ENCODE peak calls at places on chromosomes 3 and 15, in four cellular contexts. H is HepG2, X is SK-N-SH, O is H1. Y is an unnamed sample.

GRCh38 chr15:96325579-96326331 is 4.7 kb upstream of the NR2F2 start:
- DNase-seq in H (no peak), O (no peak), X (no peak), Y (no peak)

GRCh38 chr3:157131861-157132260 is 28.1 kb downstream of the CCNL1 start:
- DNase-seq in H (no peak), O (no peak), X (no peak), Y (no peak)

GRCh38 chr15:35062164-35063099 is 22.7 kb downstream of the NANOGP8 start:
- DNase-seq in O (no peak), X (no peak), H (no peak), Y (no peak)

GRCh38 chr3:151553873-151554272 is 93.0 kb upstream of the IGSF10 start:
- DNase-seq in O (no peak), X (no peak), H (no peak), Y (peak)

GRCh38 chr15:65081758-65082157 is 5.2 kb downstream of the KBTBD13 start:
- DNase-seq in X (no peak), O (no peak), H (no peak), Y (no peak)

GRCh38 chr15:28128036-28128435 is 28.9 kb upstream of the OCA2 start:
- DNase-seq in X (no peak), O (no peak), H (no peak), Y (no peak)

GRCh38 chr15:96789999-96790398 is 459.5 kb downstream of the NR2F2 start:
- DNase-seq in H (no peak), O (no peak), X (no peak), Y (peak)

GRCh38 chr3:177945999-177946398 is 590.2 kb upstream of the KCNMB2 start:
- DNase-seq in O (no peak), X (no peak), H (no peak), Y (no peak)

GRCh38 chr15:50256188-50257041 is 9.1 kb downstream of the HDC start:
- DNase-seq in O (no peak), H (no peak), X (no peak), Y (no peak)

GRCh38 chr3:34106879-34107278 is 308.4 kb downstream of the PDCD6IP start:
- DNase-seq in X (peak), O (peak), H (no peak), Y (peak)

GRCh38 chr3:45367451-45367850 is 20.9 kb upstream of the LARS2 start:
- DNase-seq in O (no peak), X (no peak), H (no peak), Y (no peak)

GRCh38 chr15:78065973-78066946 is 11.3 kb downstream of the TBC1D2B start:
- DNase-seq in H (no peak), X (no peak), O (no peak), Y (no peak)

GRCh38 chr15:37873336-37873735 is 61.1 kb upstream of the TMCO5A start:
- DNase-seq in O (no peak), X (no peak), H (no peak), Y (no peak)

GRCh38 chr3:124786491-124787241 is 56.4 kb downstream of the UMPS start:
- DNase-seq in H (no peak), O (no peak), X (no peak), Y (no peak)

GRCh38 chr3:127787966-127788365 is 34.3 kb downstream of the MGLL start:
- DNase-seq in X (no peak), O (no peak), H (no peak), Y (no peak)

GRCh38 chr15:39438260-39438659 is 142.6 kb upstream of the THBS1 start:
- DNase-seq in O (no peak), X (no peak), H (no peak), Y (no peak)

GRCh38 chr3:71025516-71025915 is 558.0 kb downstream of the FOXP1 start:
- DNase-seq in X (no peak), H (no peak), O (no peak), Y (no peak)

GRCh38 chr15:51907136-51907862 is 64.3 kb downstream of the LEO1 start:
- DNase-seq in O (no peak), H (peak), X (no peak), Y (no peak)

GRCh38 chr3:72597756-72598195 is 250.5 kb downstream of the SHQ1 start:
- DNase-seq in X (peak), H (no peak), O (no peak), Y (no peak)

GRCh38 chr3:16300881-16301359 is 35.9 kb downstream of the OXNAD1 start:
- DNase-seq in X (no peak), H (no peak), O (no peak), Y (no peak)

GRCh38 chr15:79724312-79724711 is 172.5 kb downstream of the MTHFS start:
- DNase-seq in X (no peak), O (no peak), H (no peak), Y (no peak)

GRCh38 chr15:48579945-48580671 is 65.4 kb downstream of the FBN1 start:
- DNase-seq in H (no peak), X (no peak), O (no peak), Y (no peak)

GRCh38 chr15:62561572-62561970 is 396.5 kb upstream of the C2CD4B start:
- DNase-seq in O (no peak), X (no peak), H (no peak), Y (no peak)

GRCh38 chr15:85453144-85453872 is 72.9 kb downstream of the AKAP13 start:
- DNase-seq in H (no peak), O (no peak), X (no peak), Y (no peak)

GRCh38 chr15:85470549-85471271 is 90.3 kb downstream of the AKAP13 start:
- DNase-seq in O (no peak), H (no peak), X (no peak), Y (no peak)

GRCh38 chr3:32078085-32078634 is 28.3 kb upstream of the GPD1L start:
- DNase-seq in H (no peak), X (no peak), O (no peak), Y (no peak)

DNA sequence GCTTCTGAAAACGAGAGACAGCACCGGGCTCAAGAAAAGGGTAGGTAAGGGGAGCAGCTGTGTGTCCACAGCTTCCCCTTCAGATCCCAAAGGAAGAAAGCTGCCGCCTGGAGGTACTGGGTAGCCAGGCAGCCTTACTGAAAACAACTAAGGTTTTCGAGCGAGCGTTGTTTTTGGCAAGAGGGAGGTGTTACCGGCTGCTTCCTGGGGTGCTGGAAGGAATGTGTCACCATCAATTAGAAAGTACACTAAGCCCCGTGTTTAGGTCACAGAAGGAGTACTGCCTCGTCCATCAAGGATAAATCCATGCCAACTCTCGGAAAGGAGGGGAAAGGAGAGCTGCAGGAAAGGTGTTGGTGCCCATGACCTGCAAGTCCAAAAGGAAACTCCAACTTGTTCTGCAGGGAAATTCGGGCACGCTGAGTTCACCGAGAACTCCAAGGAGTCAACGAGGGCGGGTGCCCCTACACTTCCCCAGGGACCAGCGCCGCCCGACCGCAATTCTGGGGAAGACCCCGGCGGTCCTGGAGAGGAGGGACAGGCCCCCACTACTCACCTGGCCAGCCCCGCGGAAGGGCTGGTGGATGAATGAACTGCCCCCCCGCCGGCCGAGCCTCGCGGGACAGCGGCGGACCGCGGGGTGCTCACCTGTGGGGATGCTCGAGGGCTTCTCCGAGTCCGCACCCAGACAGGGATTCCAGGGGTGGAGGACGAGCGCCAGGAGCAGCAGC is 586 bp downstream of the PLOD2 start:
- DNase-seq in O (peak), X (peak), H (peak), Y (no peak)
- TF ChIP-seq GABPA in O (no peak), X (no peak), H (no peak), Y (no peak)

DNA sequence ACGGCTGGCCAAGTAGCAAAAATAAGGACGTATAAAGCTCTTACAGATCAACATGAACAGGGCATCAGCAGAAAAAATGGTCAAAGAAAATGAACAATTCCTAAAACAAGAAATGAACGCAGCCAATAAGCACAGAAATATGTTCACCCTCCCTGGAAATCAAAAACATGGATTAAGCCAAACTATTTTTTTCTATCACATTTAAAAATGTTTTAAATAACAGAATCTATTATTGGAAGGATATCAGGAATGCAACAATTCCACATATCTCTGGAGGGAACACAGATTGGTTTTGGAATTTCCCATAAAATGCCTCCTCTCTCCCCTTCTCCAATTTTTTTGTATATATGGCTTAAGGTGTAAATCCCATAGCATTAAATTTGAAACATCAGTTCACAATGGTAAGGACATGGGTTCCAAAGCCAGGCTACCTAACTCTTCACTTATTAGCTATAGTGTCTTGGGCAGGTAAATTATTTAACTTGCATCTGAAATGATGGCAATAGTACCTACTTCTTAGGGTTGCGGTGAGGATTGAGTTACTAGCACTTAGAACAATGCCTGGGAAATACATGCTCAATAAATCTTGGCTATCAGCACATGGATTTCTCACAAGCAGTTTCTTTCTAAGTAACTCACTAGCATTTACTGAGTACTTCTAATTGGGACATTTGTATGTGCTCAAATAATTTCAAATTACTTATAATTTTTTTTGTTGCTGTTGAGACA is 10.1 kb downstream of the UACA start:
- DNase-seq in O (no peak), X (no peak), H (no peak), Y (no peak)
- TF ChIP-seq POLR2AphosphoS5 in O (no peak), X (no peak), H (no peak), Y (no peak)

GRCh38 chr15:75661041-75661778 is 13.5 kb downstream of the SNX33 start:
- DNase-seq in H (peak), O (peak), X (no peak), Y (no peak)
- H3K4me3 ChIP-seq in H (peak), O (no peak), X (no peak), Y (no peak)

GRCh38 chr15:26738996-26739395 is 33.9 kb downstream of the GABRB3 start:
- DNase-seq in X (no peak), O (no peak), H (no peak), Y (no peak)
- TF ChIP-seq GABPA in X (no peak), O (no peak), H (no peak), Y (no peak)

DNA sequence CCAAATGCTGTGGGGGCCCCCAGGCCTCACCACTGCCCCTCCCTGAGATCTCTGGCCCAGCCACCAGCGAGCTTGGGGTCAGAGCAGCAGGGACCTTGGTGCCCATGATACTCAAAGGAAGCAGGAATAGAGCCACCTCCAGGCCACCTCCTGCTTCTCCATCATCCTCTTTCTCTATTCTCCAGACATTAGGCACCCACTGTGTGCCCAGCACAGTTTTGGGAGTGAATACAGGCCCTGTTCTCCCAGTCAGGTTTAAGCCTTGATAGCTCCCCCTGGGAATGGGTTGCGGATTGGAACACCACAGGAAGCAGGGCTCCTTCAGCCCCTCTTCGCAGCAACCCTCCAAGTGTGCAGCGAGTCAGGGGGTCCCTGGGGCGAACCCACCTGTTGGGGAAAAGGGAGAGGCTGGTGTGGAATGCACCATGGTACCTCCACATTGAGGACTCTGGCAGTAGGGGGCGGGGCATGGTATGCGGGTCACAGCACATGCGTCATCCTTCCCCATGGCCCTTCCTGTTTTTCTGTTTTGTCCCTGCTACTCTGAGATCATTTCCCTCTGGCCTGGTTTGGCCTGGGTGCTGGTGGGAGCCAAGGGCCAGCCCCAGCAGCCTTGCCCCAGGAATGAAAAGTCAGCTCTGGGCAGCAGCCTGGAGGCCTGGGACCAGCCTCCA is 14.2 kb upstream of the SEMA3B start:
- DNase-seq in H (no peak), X (no peak), O (no peak), Y (peak)
- TF ChIP-seq POLR2AphosphoS5 in H (no peak), X (no peak), O (no peak), Y (no peak)

DNA sequence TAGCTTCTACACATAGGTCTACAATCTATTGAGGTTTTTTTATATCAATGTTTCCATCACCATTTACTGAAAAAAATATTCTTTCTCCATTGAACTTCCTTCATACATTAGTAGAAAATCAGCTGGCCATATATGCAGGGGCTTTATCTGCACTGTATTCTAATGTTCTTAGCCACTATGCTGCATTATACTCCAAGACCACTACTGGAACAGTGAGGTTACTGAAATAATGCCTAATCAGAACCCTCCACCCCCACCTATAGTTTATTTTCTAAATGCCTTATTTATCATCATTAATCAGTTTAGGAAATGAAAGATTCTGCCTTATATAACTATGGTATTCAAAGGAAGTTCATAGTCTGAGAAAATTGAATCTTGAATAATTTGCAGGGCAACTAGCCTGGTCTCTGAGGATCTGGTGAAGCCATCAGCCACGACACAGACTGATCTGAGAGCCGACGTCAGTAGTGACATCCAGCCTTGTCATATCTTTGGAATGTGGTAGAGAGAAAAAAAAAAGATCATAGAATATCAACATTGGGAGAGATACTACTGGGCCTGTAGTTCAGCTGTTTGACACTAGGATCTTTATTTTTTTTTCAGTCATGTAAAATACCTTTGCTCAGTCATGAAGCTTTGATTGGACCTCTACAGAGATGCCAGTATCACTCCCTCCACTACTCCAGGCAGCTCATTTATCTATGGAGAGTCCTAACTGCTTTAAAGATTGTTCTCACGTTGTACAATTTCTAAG is 66.6 kb downstream of the P3H2 start:
- DNase-seq in H (no peak), O (no peak), X (no peak), Y (no peak)
- H3K4me3 ChIP-seq in H (no peak), O (no peak), X (no peak), Y (no peak)

GRCh38 chr3:118213892-118214291 is 820.8 kb downstream of the IGSF11 start:
- DNase-seq in H (no peak), X (no peak), O (no peak), Y (no peak)
- TF ChIP-seq GABPA in H (no peak), X (no peak), O (no peak), Y (no peak)

DNA sequence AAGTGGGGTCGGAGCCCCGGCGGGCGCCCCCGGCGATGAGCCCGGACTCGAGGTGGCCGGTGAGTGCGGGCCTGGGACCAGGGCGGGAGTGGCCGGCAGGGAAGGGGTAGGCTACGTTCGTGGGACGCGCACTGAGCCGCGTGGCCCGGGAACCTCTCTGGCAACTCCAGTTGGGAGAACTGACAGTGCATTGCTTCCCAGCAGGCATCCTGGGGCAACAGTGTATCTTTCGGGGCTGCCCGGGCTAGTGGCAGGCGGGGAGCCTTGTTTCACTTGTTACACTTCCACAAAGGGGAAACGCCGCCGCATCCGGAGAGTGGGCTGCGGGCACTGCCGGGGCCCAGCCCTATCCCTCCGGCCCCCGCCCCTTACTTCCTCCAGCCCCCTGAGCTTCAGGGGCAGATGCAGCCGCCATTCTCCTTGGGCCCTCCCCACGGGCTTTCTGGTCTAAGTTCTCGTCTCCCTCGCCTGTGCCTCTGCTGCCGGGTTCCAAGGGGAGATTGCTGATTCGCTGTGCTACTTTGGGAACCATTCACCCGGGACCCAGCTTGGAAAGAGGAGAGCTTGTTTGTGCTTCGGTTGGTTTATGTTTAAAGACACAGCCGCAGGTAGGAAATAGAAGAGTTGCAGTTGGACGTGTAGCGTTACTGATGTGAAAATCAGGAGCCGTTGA is 681 bp downstream of the BRPF1 start:
- DNase-seq in X (no peak), O (no peak), H (no peak), Y (no peak)
- TF ChIP-seq POLR2AphosphoS5 in X (no peak), O (no peak), H (no peak), Y (no peak)

DNA sequence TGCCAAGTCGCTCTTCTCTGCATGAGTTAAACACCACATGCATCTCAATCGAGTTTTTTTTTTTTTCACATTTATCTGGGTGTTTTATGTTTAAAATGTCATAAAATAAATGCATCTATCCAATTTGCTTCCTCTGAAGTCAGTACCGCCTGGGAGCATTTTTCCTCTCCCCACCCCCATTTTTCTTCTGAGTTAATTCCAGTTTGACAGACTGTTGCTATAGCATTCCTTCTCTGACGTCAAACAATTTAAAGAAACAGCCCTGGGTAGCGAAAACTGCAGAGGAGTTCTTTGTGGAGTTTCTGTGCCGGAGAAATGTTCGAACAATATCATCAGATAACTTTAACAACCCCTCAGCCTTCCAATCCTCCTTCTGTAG is 885 bp upstream of the GNB4 start:
- DNase-seq in X (no peak), O (no peak), H (no peak), Y (no peak)
- H3K4me3 ChIP-seq in X (no peak), O (peak), H (no peak), Y (peak)

Y was measured in HL-60.